ENCODE peak calls at places on chromosome 19, in five cellular contexts. One of them, this sample, is unnamed. For H3K27me3, the result is how much of the 10 kb centered on the place peaks cover.

GRCh38 chr19:23764781-23765180 is 6.1 kb upstream of the ZNF681 start:
- DNase-seq in adrenal gland: no peak
- DNase-seq in body of pancreas: no peak
- DNase-seq in AG04450: no peak
- DNase-seq in transverse colon: no peak
- DNase-seq in this sample: no peak

GRCh38 chr19:22332924-22333323 is 46.7 kb downstream of the ZNF729 start:
- DNase-seq in adrenal gland: no peak
- DNase-seq in body of pancreas: no peak
- DNase-seq in AG04450: no peak
- DNase-seq in transverse colon: no peak
- DNase-seq in this sample: no peak

GRCh38 chr19:1410136-1410786 is 2.9 kb downstream of the DAZAP1 start:
- DNase-seq in adrenal gland: peak
- DNase-seq in body of pancreas: peak
- DNase-seq in AG04450: no peak
- DNase-seq in transverse colon: no peak
- DNase-seq in this sample: no peak

GRCh38 chr19:38319421-38320258 is at the start of gene KCNK6:
- DNase-seq in adrenal gland: no peak
- DNase-seq in body of pancreas: peak
- DNase-seq in AG04450: no peak
- DNase-seq in transverse colon: peak
- DNase-seq in this sample: peak

GRCh38 chr19:55440411-55441105 is 2.5 kb downstream of the SHISA7 start:
- DNase-seq in adrenal gland: no peak
- DNase-seq in body of pancreas: no peak
- DNase-seq in AG04450: no peak
- DNase-seq in transverse colon: no peak
- DNase-seq in this sample: no peak

GRCh38 chr19:11881151-11881800 is 6.3 kb upstream of the ZNF69 start:
- DNase-seq in adrenal gland: peak
- DNase-seq in body of pancreas: peak
- DNase-seq in AG04450: no peak
- DNase-seq in transverse colon: peak
- DNase-seq in this sample: peak

GRCh38 chr19:37955986-37956385 is 49.0 kb downstream of the SIPA1L3 start:
- DNase-seq in adrenal gland: no peak
- DNase-seq in body of pancreas: no peak
- DNase-seq in AG04450: no peak
- DNase-seq in transverse colon: no peak
- DNase-seq in this sample: no peak

GRCh38 chr19:43470288-43470687 is 4.9 kb upstream of the LYPD3 start:
- DNase-seq in adrenal gland: no peak
- DNase-seq in body of pancreas: no peak
- DNase-seq in AG04450: peak
- DNase-seq in transverse colon: no peak
- DNase-seq in this sample: peak

GRCh38 chr19:2602391-2603181 is 99.9 kb downstream of the GNG7 start:
- DNase-seq in adrenal gland: peak
- DNase-seq in body of pancreas: peak
- DNase-seq in AG04450: peak
- DNase-seq in transverse colon: peak
- DNase-seq in this sample: no peak

GRCh38 chr19:3986260-3987041 is 1.2 kb upstream of the EEF2 start:
- DNase-seq in adrenal gland: peak
- DNase-seq in body of pancreas: peak
- DNase-seq in AG04450: no peak
- DNase-seq in transverse colon: peak
- DNase-seq in this sample: peak

GRCh38 chr19:37309834-37310575 is 60.9 kb upstream of the ZNF527 start:
- DNase-seq in adrenal gland: no peak
- DNase-seq in body of pancreas: no peak
- DNase-seq in AG04450: no peak
- DNase-seq in transverse colon: no peak
- DNase-seq in this sample: no peak

GRCh38 chr19:912181-913079 is 589 bp downstream of the R3HDM4 start:
- DNase-seq in adrenal gland: peak
- DNase-seq in body of pancreas: no peak
- DNase-seq in AG04450: no peak
- DNase-seq in transverse colon: no peak
- DNase-seq in this sample: no peak

GRCh38 chr19:2575734-2576481 is 100.0 kb downstream of the GADD45B start:
- DNase-seq in adrenal gland: peak
- DNase-seq in body of pancreas: peak
- DNase-seq in AG04450: peak
- DNase-seq in transverse colon: peak
- DNase-seq in this sample: no peak

GRCh38 chr19:1181606-1182005 is 7.5 kb upstream of the SBNO2 start:
- DNase-seq in adrenal gland: no peak
- DNase-seq in body of pancreas: peak
- DNase-seq in AG04450: no peak
- DNase-seq in transverse colon: peak
- DNase-seq in this sample: no peak

GRCh38 chr19:14116918-14117578 is 514 bp downstream of the PRKACA start:
- DNase-seq in adrenal gland: peak
- DNase-seq in body of pancreas: peak
- DNase-seq in AG04450: no peak
- DNase-seq in transverse colon: no peak
- DNase-seq in this sample: no peak

GRCh38 chr19:862529-863304 is 3.3 kb downstream of the CFD start:
- DNase-seq in adrenal gland: peak
- DNase-seq in body of pancreas: peak
- DNase-seq in AG04450: no peak
- DNase-seq in transverse colon: peak
- DNase-seq in this sample: peak

GRCh38 chr19:11171144-11171543 is 15.6 kb upstream of the SPC24 start:
- DNase-seq in adrenal gland: peak
- DNase-seq in body of pancreas: no peak
- DNase-seq in AG04450: no peak
- DNase-seq in transverse colon: no peak
- DNase-seq in this sample: no peak

GRCh38 chr19:33888665-33889064 is 92.0 kb downstream of the KCTD15 start:
- DNase-seq in adrenal gland: no peak
- DNase-seq in body of pancreas: no peak
- DNase-seq in AG04450: no peak
- DNase-seq in transverse colon: no peak
- DNase-seq in this sample: no peak

GRCh38 chr19:45136507-45137178 is 24.1 kb downstream of the NKPD1 start:
- DNase-seq in adrenal gland: no peak
- DNase-seq in body of pancreas: no peak
- DNase-seq in AG04450: no peak
- DNase-seq in transverse colon: no peak
- DNase-seq in this sample: no peak

DNA sequence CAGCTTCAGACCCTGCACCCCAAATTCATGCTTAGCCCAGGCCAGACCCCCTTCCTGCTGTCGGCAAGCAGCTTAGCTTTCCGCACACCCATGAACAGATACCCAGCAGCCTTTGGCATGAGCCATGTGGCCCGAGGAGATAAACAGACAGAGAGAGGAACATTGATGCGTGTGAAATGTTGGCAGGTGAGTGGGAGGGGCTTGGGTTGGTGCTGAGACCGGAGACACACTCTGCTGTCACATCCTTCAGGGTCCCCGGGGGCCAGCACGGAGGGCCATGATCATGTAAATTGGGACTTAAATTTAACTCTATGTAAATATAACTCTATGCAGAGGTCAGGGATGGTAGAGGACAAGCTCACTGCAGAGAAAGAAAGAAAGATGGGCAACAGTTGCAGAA is 1.5 kb downstream of the CD22 start:
- DNase-seq in adrenal gland: no peak
- DNase-seq in body of pancreas: no peak
- DNase-seq in AG04450: no peak
- DNase-seq in transverse colon: peak
- DNase-seq in this sample: no peak
- H3K4me3 ChIP-seq in adrenal gland: no peak
- H3K4me3 ChIP-seq in body of pancreas: no peak
- H3K4me3 ChIP-seq in AG04450: no peak
- H3K4me3 ChIP-seq in transverse colon: no peak
- H3K4me3 ChIP-seq in this sample: no peak

GRCh38 chr19:50465000-50465399 is 11.3 kb upstream of the EMC10 start:
- DNase-seq in adrenal gland: no peak
- DNase-seq in body of pancreas: no peak
- DNase-seq in AG04450: no peak
- DNase-seq in transverse colon: no peak
- DNase-seq in this sample: no peak
- H3K27me3 ChIP-seq in adrenal gland: under half
- H3K27me3 ChIP-seq in body of pancreas: under half
- H3K27me3 ChIP-seq in AG04450: under half
- H3K27me3 ChIP-seq in transverse colon: under half
- H3K27me3 ChIP-seq in this sample: under half

DNA sequence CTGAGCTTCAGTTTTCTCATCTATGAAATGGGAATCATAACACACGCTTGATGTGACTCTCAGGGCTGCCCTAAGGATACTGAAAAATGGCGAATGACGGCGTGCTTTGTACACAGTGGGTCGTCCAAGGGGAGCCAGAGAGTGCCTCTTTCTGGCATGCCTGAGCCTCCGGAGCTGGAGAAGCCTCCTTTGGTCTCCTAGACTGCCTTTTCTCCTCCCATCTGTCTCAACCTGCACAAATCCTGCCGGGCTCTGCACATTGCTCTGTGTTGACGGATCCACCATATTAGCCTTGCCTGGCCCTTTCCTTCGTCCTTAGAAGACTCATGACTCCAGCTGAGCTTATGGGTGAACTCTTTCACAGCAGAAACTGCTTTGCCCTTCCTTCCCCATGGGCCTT is 220.9 kb downstream of the TSHZ3 start:
- DNase-seq in adrenal gland: no peak
- DNase-seq in body of pancreas: no peak
- DNase-seq in AG04450: no peak
- DNase-seq in transverse colon: no peak
- DNase-seq in this sample: no peak
- H3K4me3 ChIP-seq in adrenal gland: no peak
- H3K4me3 ChIP-seq in body of pancreas: no peak
- H3K4me3 ChIP-seq in AG04450: no peak
- H3K4me3 ChIP-seq in transverse colon: no peak
- H3K4me3 ChIP-seq in this sample: no peak

GRCh38 chr19:51211833-51212232 is 13.0 kb upstream of the CD33 start:
- DNase-seq in adrenal gland: no peak
- DNase-seq in body of pancreas: no peak
- DNase-seq in AG04450: no peak
- DNase-seq in transverse colon: no peak
- DNase-seq in this sample: no peak

GRCh38 chr19:51203941-51204720 is 20.7 kb upstream of the CD33 start:
- DNase-seq in adrenal gland: no peak
- DNase-seq in body of pancreas: no peak
- DNase-seq in AG04450: no peak
- DNase-seq in transverse colon: no peak
- DNase-seq in this sample: no peak

GRCh38 chr19:51210385-51210784 is 14.5 kb upstream of the CD33 start:
- DNase-seq in adrenal gland: no peak
- DNase-seq in body of pancreas: no peak
- DNase-seq in AG04450: no peak
- DNase-seq in transverse colon: no peak
- DNase-seq in this sample: no peak

GRCh38 chr19:51207747-51208146 is 17.1 kb upstream of the CD33 start:
- DNase-seq in adrenal gland: no peak
- DNase-seq in body of pancreas: no peak
- DNase-seq in AG04450: no peak
- DNase-seq in transverse colon: no peak
- DNase-seq in this sample: no peak
- H3K27me3 ChIP-seq in adrenal gland: under half
- H3K27me3 ChIP-seq in body of pancreas: under half
- H3K27me3 ChIP-seq in AG04450: under half
- H3K27me3 ChIP-seq in transverse colon: under half
- H3K27me3 ChIP-seq in this sample: under half

DNA sequence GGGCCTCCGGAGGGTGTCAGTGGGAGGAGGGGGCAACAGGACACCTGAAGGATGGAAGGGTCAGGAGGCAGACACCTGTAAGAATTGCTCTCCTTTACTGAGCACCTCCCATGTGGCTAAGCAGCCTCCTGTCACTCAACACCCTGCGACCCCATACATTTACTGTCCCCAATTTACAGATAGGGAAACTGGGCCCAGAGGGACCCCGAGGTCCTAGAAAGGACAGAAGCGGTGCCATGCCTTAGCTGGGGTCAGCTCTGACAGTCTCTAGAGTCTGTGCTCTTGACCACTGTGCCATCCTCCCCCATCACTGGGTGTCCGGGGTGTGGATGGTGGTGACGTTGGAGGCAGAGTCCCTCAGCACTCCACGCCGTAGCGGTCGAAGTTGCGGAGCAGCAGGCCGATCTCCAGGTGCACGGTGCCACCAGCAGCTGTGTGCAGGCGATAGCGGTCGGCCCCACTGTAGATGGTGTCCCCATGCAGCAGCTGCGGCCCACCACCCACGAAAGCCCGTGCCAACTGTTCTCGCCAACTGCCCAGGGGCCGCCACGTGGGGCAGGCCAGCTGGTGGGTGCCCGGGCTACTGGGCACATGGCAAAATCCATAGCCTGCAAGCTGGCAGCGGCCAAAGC is 737 bp upstream of the TGFB1 start:
- DNase-seq in adrenal gland: peak
- DNase-seq in body of pancreas: no peak
- DNase-seq in AG04450: no peak
- DNase-seq in transverse colon: no peak
- DNase-seq in this sample: no peak
- H3K4me3 ChIP-seq in adrenal gland: no peak
- H3K4me3 ChIP-seq in body of pancreas: peak
- H3K4me3 ChIP-seq in AG04450: peak
- H3K4me3 ChIP-seq in transverse colon: no peak
- H3K4me3 ChIP-seq in this sample: peak

GRCh38 chr19:19543101-19543500 is 5.0 kb downstream of the CILP2 start:
- DNase-seq in adrenal gland: no peak
- DNase-seq in body of pancreas: no peak
- DNase-seq in AG04450: no peak
- DNase-seq in transverse colon: no peak
- DNase-seq in this sample: no peak

GRCh38 chr19:19543640-19544039 is 5.6 kb downstream of the CILP2 start:
- DNase-seq in adrenal gland: no peak
- DNase-seq in body of pancreas: no peak
- DNase-seq in AG04450: no peak
- DNase-seq in transverse colon: no peak
- DNase-seq in this sample: no peak

GRCh38 chr19:19541572-19541971 is 3.5 kb downstream of the CILP2 start:
- DNase-seq in adrenal gland: no peak
- DNase-seq in body of pancreas: no peak
- DNase-seq in AG04450: no peak
- DNase-seq in transverse colon: no peak
- DNase-seq in this sample: no peak

GRCh38 chr19:19540707-19541515 is 2.8 kb downstream of the CILP2 start:
- DNase-seq in adrenal gland: no peak
- DNase-seq in body of pancreas: peak
- DNase-seq in AG04450: no peak
- DNase-seq in transverse colon: peak
- DNase-seq in this sample: peak

DNA sequence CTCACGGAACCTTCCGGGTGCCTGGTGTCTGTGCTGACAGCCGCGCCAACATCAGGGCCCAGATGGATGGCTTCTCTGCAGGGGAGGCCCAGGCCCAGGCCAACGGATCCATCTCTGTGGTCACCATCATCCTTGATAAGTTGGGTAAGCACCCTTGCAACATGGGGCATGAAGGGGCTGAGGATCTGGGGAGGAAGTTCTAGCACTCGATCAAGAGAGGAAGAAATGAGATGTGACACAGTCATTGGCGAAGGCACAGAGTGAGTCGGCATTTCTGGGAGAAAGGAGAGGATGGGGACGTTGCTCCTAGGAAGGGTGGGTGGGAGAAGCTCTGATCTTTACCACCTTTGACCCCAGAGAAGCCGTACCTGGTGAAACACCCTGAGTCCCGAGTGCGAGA is 4.4 kb downstream of the CILP2 start:
- DNase-seq in adrenal gland: no peak
- DNase-seq in body of pancreas: no peak
- DNase-seq in AG04450: no peak
- DNase-seq in transverse colon: no peak
- DNase-seq in this sample: no peak
- H3K27me3 ChIP-seq in adrenal gland: half or more
- H3K27me3 ChIP-seq in body of pancreas: under half
- H3K27me3 ChIP-seq in AG04450: under half
- H3K27me3 ChIP-seq in transverse colon: half or more
- H3K27me3 ChIP-seq in this sample: under half